ENCODE peak calls at places on chromosomes 3 and 15, in five cellular contexts. Y is endodermal cell, K is body of pancreas, N is ovary, A is HFF-Myc. R is an unnamed sample.

GRCh38 chr3:17730318-17730967 is 12.0 kb downstream of the TBC1D5 start:
- DNase-seq in Y (no peak), K (no peak), N (no peak), A (no peak), R (no peak)

GRCh38 chr3:193819117-193819978 is 226.3 kb downstream of the OPA1 start:
- DNase-seq in Y (peak), K (no peak), N (no peak), A (no peak), R (no peak)

GRCh38 chr15:23690450-23690852 is 3.3 kb upstream of the NDN start:
- DNase-seq in Y (peak), K (peak), N (peak), A (no peak), R (peak)

GRCh38 chr3:14608298-14608697 is 43.3 kb upstream of the CCDC174 start:
- DNase-seq in Y (peak), K (no peak), N (no peak), A (no peak), R (no peak)

GRCh38 chr3:29186131-29186599 is 94.7 kb upstream of the RBMS3 start:
- DNase-seq in Y (no peak), K (no peak), N (no peak), A (peak), R (peak)

GRCh38 chr3:57803647-57804081 is 47.6 kb downstream of the SLMAP start:
- DNase-seq in Y (peak), K (peak), N (peak), A (peak), R (peak)

GRCh38 chr15:59892995-59893394 is 111.1 kb upstream of the FOXB1 start:
- DNase-seq in Y (peak), K (no peak), N (no peak), A (peak), R (no peak)

GRCh38 chr15:73081321-73081958 is 29.2 kb downstream of the NEO1 start:
- DNase-seq in Y (no peak), K (peak), N (peak), A (peak), R (peak)

GRCh38 chr3:104598848-104599501 is 767.7 kb upstream of the ALCAM start:
- DNase-seq in Y (no peak), K (peak), N (no peak), A (no peak), R (no peak)

GRCh38 chr15:76098685-76099084 is 38.9 kb downstream of the TMEM266 start:
- DNase-seq in Y (peak), K (peak), N (no peak), A (no peak), R (no peak)

GRCh38 chr3:61809879-61810278 is 248.5 kb downstream of the PTPRG start:
- DNase-seq in Y (no peak), K (no peak), N (peak), A (no peak), R (no peak)

GRCh38 chr15:27175479-27176153 is 204.6 kb downstream of the GABRG3 start:
- DNase-seq in Y (no peak), K (no peak), N (no peak), A (no peak), R (no peak)

GRCh38 chr3:106482436-106482835 is 613.6 kb upstream of the CBLB start:
- DNase-seq in Y (no peak), K (no peak), N (no peak), A (no peak), R (peak)

GRCh38 chr3:106485802-106486201 is 617.0 kb upstream of the CBLB start:
- DNase-seq in Y (no peak), K (no peak), N (no peak), A (no peak), R (no peak)

GRCh38 chr3:106488288-106488687 is 619.5 kb upstream of the CBLB start:
- DNase-seq in Y (no peak), K (no peak), N (no peak), A (no peak), R (no peak)

DNA sequence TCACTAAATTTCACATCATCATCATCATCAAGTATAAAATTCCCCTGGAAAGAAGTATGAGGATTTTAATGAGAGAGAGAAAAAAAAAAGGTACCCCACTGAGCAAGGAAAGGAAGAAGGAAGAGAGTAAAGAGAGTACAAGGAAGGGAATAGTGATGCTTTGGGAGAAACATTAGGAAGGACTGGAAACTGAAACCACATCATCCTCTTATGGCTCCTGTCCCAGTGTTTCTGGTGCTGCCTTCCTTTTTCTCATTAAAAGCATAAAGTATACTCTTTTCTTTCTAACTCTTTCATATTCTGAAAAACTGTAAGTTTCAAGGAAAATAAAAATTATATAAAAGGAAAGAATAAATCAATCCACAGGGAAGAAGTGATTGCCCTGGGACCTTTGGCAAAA is 616.4 kb upstream of the CBLB start:
- DNase-seq in Y (no peak), K (no peak), N (no peak), A (no peak), R (peak)
- H3K4me3 ChIP-seq in Y (no peak), K (no peak), N (no peak), A (no peak), R (no peak)

GRCh38 chr3:72130565-72130964 is 345.6 kb upstream of the PROK2 start:
- DNase-seq in Y (no peak), K (no peak), N (no peak), A (no peak), R (no peak)
- TF ChIP-seq CTCF in Y (no peak), K (no peak), N (no peak), A (no peak), R (no peak)

DNA sequence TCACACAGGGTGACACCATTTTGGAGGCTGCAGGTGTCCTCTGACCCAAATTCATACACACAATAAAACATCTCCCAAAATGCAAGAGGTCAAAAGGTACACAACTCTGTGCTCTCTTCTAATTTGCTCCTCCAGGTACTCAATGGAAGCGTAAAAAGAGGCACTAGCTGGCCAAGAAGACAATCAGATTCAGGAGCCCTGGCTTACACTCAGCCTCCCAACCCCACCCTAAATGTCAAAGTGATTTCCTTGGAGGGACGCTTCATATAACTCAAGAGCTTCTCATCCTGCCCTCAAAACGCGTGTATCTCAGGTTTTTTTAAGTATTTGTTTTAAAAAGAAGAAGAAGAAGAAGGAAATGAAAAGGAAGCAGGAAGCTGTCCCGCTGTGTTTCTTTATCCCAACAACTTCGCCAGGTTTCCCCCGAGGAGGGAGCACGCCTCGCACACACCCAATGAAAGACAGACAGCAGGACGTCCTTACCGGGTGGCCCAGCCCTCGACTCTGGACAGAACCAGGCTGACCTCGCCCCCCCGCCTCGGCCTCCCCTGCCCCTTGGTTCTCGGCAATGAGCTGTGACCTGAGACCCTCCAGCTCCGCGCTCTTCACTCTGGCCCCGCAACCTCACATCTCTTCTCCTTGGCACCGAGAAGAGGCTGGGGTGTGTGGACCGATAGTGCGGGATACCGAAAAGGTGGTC is 620.7 kb upstream of the ZNF385D start:
- DNase-seq in Y (peak), K (no peak), N (no peak), A (no peak), R (no peak)
- H3K4me3 ChIP-seq in Y (peak), K (no peak), N (no peak), A (no peak), R (no peak)

GRCh38 chr3:134427400-134428111 is 53.3 kb upstream of the AMOTL2 start:
- DNase-seq in Y (no peak), K (peak), N (no peak), A (peak), R (peak)
- TF ChIP-seq CTCF in Y (no peak), K (no peak), N (no peak), A (no peak), R (peak)

DNA sequence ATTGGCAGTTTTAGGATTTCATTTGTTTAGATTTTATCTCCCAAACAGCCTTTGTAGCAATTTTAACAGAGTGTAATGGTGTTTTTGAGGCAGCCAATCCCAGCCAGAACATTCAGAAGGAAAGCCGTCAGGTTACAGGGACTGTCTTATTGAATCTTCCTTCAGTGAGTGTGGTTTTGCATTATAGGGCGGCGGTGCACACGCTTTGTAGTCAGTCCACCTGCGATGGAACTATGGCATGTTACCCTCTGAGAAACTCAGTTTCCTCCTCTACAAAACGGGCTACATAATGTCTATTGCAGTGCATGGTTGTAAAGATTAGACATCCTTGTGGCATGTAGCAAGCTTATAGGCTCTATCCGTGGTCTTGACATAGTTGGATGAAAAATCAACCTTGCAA is 1.0 kb downstream of the LRRC28 start:
- DNase-seq in Y (no peak), K (no peak), N (no peak), A (no peak), R (no peak)
- H3K4me3 ChIP-seq in Y (peak), K (no peak), N (peak), A (peak), R (peak)

R was measured in AG10803.